ENCODE peak calls at places on chromosomes 6 and 20, in five cellular contexts. B, O, G, M and X are unnamed samples.

GRCh38 chr6:73774311-73774766 is 78.3 kb downstream of the CD109 start:
- DNase-seq in B (no peak), O (no peak), G (peak; percentile 22), M (peak; percentile 9), X (no peak)

GRCh38 chr6:119533603-119534279 is 184.2 kb upstream of the MAN1A1 start:
- DNase-seq in B (no peak), O (no peak), G (peak; percentile 58), M (peak; percentile 21), X (no peak)

GRCh38 chr6:4358414-4359107 is 223.2 kb upstream of the ECI2 start:
- DNase-seq in B (peak; percentile 88), O (peak; percentile 78), G (peak; percentile 98), M (no peak), X (no peak)

GRCh38 chr6:34463299-34463698 is 2.6 kb upstream of the PACSIN1 start:
- DNase-seq in B (no peak), O (no peak), G (no peak), M (no peak), X (no peak)

GRCh38 chr20:23631981-23632710 is 5.6 kb downstream of the CST3 start:
- DNase-seq in B (no peak), O (no peak), G (no peak), M (no peak), X (no peak)

GRCh38 chr20:4090756-4091331 is 75.5 kb upstream of the RNF24 start:
- DNase-seq in B (peak; percentile 76), O (peak; percentile 35), G (no peak), M (no peak), X (no peak)

GRCh38 chr6:44072959-44073611 is 54.2 kb downstream of the MRPL14 start:
- DNase-seq in B (peak; percentile 82), O (peak; percentile 96), G (no peak), M (no peak), X (no peak)

GRCh38 chr6:14089224-14089623 is 28.3 kb upstream of the CD83 start:
- DNase-seq in B (no peak), O (no peak), G (no peak), M (no peak), X (no peak)

GRCh38 chr6:132964101-132964867 is 149.9 kb downstream of the RPS12 start:
- DNase-seq in B (peak; percentile 77), O (peak; percentile 47), G (no peak), M (no peak), X (no peak)

GRCh38 chr20:51769941-51770615 is 1.9 kb upstream of the ATP9A start:
- DNase-seq in B (no peak), O (no peak), G (no peak), M (no peak), X (no peak)

GRCh38 chr20:51768759-51769517 is 748 bp upstream of the ATP9A start:
- DNase-seq in B (no peak), O (no peak), G (no peak), M (no peak), X (no peak)

GRCh38 chr20:51763965-51764602 is 4.1 kb downstream of the ATP9A start:
- DNase-seq in B (no peak), O (no peak), G (no peak), M (no peak), X (no peak)

GRCh38 chr20:51767867-51768758 is at the start of gene ATP9A:
- DNase-seq in B (no peak), O (no peak), G (no peak), M (no peak), X (no peak)

GRCh38 chr20:51767018-51767866 is 948 bp downstream of the ATP9A start:
- DNase-seq in B (peak; percentile 83), O (peak; percentile 55), G (peak; percentile 85), M (no peak), X (no peak)
- TF ChIP-seq EZH2 in B (no peak), O (no peak), G (no peak), M (no peak), X (no peak)

GRCh38 chr20:53598140-53599038 is 4.8 kb upstream of the ZNF217 start:
- DNase-seq in B (no peak), O (no peak), G (no peak), M (no peak), X (no peak)

GRCh38 chr20:53599378-53599777 is 5.7 kb upstream of the ZNF217 start:
- DNase-seq in B (no peak), O (no peak), G (no peak), M (no peak), X (no peak)

GRCh38 chr20:53599039-53599362 is 5.4 kb upstream of the ZNF217 start:
- DNase-seq in B (no peak), O (no peak), G (no peak), M (no peak), X (no peak)

GRCh38 chr20:53597085-53597482 is 3.4 kb upstream of the ZNF217 start:
- DNase-seq in B (peak; percentile 53), O (no peak), G (no peak), M (no peak), X (no peak)

DNA sequence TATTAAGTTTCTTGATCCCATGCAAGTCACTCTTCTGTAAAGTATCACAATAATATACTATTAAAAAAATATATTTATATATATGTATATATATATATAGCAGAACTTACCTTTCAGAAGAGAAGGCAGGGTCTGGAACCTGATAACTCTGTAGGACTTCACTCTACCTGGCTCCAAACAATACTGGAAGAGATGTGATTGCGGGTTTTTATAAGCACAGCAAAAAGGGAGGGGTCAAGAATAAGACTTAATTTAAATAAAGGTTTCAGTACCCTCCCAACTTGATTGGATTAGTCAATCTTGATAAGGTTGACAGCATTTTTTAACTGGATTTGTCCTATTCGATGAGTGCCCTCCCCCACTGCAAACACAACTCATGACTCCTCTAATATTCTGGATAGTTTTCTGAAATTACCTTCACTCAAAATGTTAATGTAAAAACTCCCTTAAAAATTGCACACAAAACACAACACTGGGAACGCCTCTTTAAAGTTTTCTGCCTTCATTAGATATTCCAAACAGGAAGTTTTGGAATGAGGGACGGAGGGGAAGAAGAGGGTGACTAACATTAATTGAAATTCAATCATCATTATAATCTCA is 4.0 kb upstream of the ZNF217 start:
- DNase-seq in B (no peak), O (no peak), G (no peak), M (no peak), X (no peak)
- TF ChIP-seq POLR2AphosphoS5 in B (no peak), O (no peak), G (no peak), M (no peak), X (no peak)

DNA sequence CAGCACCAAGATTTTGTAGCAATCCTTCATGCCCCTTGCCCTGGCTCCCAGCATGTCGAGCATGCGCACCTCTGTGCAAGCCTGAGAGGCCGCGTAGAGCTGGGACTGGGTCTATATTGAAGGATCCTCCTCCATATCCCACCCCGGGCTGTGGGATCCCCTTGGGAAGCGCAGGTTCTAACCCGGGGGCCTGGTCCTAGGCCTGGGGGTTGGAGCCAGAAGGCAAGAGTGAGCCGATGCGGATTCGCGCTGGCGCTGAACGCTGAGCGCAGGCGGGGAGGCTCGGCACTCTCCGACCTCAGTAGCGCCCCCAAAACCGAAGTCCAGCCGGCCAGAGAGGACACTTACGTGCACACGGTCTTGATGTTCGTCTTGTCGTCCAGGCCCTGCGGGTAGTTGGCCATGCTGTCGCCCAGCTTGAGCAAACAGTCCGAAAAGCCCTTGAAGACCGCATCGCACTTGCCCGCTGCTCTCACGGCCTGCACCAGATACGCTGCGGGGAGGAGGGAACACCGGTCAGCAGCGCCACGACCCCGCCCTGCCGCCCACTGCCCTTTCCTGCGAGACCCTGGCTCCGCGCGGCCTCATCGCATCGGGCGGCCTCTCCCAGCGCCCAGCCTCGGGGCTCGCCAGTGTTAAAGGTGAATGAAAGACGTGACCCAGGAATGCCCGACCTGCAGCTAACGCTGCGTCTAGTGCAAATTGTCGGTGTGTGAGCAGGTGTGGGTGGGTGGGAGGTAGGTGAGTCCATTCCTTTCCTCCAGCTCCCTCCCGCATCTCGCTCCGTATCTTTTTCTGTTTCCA is 4.5 kb downstream of the NRN1 start:
- DNase-seq in B (no peak), O (no peak), G (no peak), M (no peak), X (no peak)
- TF ChIP-seq EZH2 in B (no peak), O (no peak), G (no peak), M (no peak), X (no peak)

GRCh38 chr6:8657522-8657921 is 222.2 kb upstream of the SLC35B3 start:
- DNase-seq in B (no peak), O (no peak), G (no peak), M (no peak), X (no peak)

GRCh38 chr6:8655670-8656454 is 220.5 kb upstream of the SLC35B3 start:
- DNase-seq in B (peak; percentile 56), O (no peak), G (no peak), M (no peak), X (no peak)

GRCh38 chr6:8652710-8653109 is 217.4 kb upstream of the SLC35B3 start:
- DNase-seq in B (peak; percentile 44), O (no peak), G (no peak), M (no peak), X (no peak)

GRCh38 chr6:8651998-8652397 is 216.7 kb upstream of the SLC35B3 start:
- DNase-seq in B (peak; percentile 80), O (no peak), G (no peak), M (no peak), X (no peak)
- TF ChIP-seq POLR2AphosphoS5 in B (no peak), O (no peak), G (no peak), M (no peak), X (no peak)

GRCh38 chr6:138160329-138161117 is 1.2 kb upstream of the ARFGEF3 start:
- DNase-seq in B (no peak), O (no peak), G (no peak), M (no peak), X (no peak)
- TF ChIP-seq EZH2 in B (no peak), O (no peak), G (no peak), M (no peak), X (no peak)